ENCODE peak calls at places on chromosomes 1 and 21, in six cellular contexts. E is small intestine, Q is Karpas-422, Z is upper lobe of left lung, P is endothelial cell of umbilical vein, J is upper lobe of right lung. S is an unnamed sample.

GRCh38 chr1:211684791-211685190 is 9.4 kb upstream of the NEK2 start:
- DNase-seq in E (no peak), Q (no peak), Z (no peak), P (no peak), J (no peak), S (no peak)

GRCh38 chr1:14140800-14141526 is 441.0 kb downstream of the PRDM2 start:
- DNase-seq in E (no peak), Q (no peak), Z (peak; percentile 31), P (no peak), J (peak; percentile 78), S (no peak)

GRCh38 chr1:177133977-177134538 is 30.5 kb downstream of the ASTN1 start:
- DNase-seq in E (no peak), Q (no peak), Z (no peak), P (no peak), J (no peak), S (no peak)

GRCh38 chr1:182173791-182174190 is 112.3 kb upstream of the ZNF648 start:
- DNase-seq in E (no peak), Q (no peak), Z (peak; percentile 62), P (no peak), J (no peak), S (no peak)

GRCh38 chr1:22562584-22563551 is at the start of gene EPHA8:
- DNase-seq in E (no peak), Q (no peak), Z (no peak), P (no peak), J (no peak), S (no peak)

GRCh38 chr21:45966995-45967394 is 14.6 kb upstream of the COL6A1 start:
- DNase-seq in E (no peak), Q (no peak), Z (no peak), P (no peak), J (no peak), S (no peak)

GRCh38 chr1:23651069-23651808 is 40.4 kb upstream of the RPL11 start:
- DNase-seq in E (peak; percentile 31), Q (peak; percentile 40), Z (peak; percentile 60), P (peak; percentile 41), J (no peak), S (no peak)

GRCh38 chr1:220818421-220819173 is 31.9 kb downstream of the MTARC1 start:
- DNase-seq in E (no peak), Q (no peak), Z (no peak), P (peak; percentile 12), J (no peak), S (no peak)

GRCh38 chr1:247421074-247421473 is 5.1 kb downstream of the NLRP3 start:
- DNase-seq in E (no peak), Q (no peak), Z (no peak), P (no peak), J (no peak), S (no peak)

GRCh38 chr1:2050482-2050792 is 226 bp downstream of the PRKCZ start:
- DNase-seq in E (no peak), Q (no peak), Z (no peak), P (no peak), J (no peak), S (no peak)

GRCh38 chr1:184621262-184621661 is 133.4 kb downstream of the EDEM3 start:
- DNase-seq in E (peak; percentile 10), Q (no peak), Z (no peak), P (no peak), J (no peak), S (no peak)

GRCh38 chr1:42957880-42958487 is 684 bp downstream of the SLC2A1 start:
- DNase-seq in E (no peak), Q (peak; percentile 86), Z (peak; percentile 37), P (peak; percentile 61), J (no peak), S (peak; percentile 59)

GRCh38 chr1:87061742-87062156 is 147.3 kb downstream of the HS2ST1 start:
- DNase-seq in E (no peak), Q (no peak), Z (no peak), P (peak; percentile 8), J (no peak), S (no peak)

GRCh38 chr1:158328424-158328823 is 2.9 kb downstream of the CD1B start:
- DNase-seq in E (no peak), Q (no peak), Z (no peak), P (no peak), J (no peak), S (no peak)

GRCh38 chr1:167328762-167329483 is 108.2 kb downstream of the POU2F1 start:
- DNase-seq in E (no peak), Q (peak; percentile 98), Z (peak; percentile 25), P (no peak), J (no peak), S (no peak)

GRCh38 chr1:29585656-29586055 is 349.3 kb downstream of the PTPRU start:
- DNase-seq in E (no peak), Q (no peak), Z (no peak), P (no peak), J (no peak), S (no peak)

GRCh38 chr1:56081151-56081550 is 498.2 kb downstream of the PLPP3 start:
- DNase-seq in E (no peak), Q (no peak), Z (no peak), P (no peak), J (no peak), S (no peak)

GRCh38 chr1:42529724-42530161 is 66.7 kb downstream of the CCDC30 start:
- DNase-seq in E (peak; percentile 85), Q (no peak), Z (no peak), P (peak; percentile 66), J (no peak), S (no peak)

GRCh38 chr1:21906173-21907078 is 30.7 kb downstream of the HSPG2 start:
- DNase-seq in E (no peak), Q (no peak), Z (peak; percentile 49), P (peak; percentile 98), J (peak; percentile 72), S (no peak)

GRCh38 chr1:37147397-37147831 is 113.1 kb upstream of the GRIK3 start:
- DNase-seq in E (no peak), Q (no peak), Z (no peak), P (no peak), J (no peak), S (no peak)

GRCh38 chr1:234998174-234998741 is 130.4 kb downstream of the TOMM20 start:
- DNase-seq in E (peak; percentile 98), Q (no peak), Z (no peak), P (peak; percentile 80), J (no peak), S (no peak)

GRCh38 chr1:25795955-25796806 is 3.8 kb upstream of the SELENON start:
- DNase-seq in E (peak; percentile 20), Q (no peak), Z (peak; percentile 86), P (no peak), J (peak; percentile 82), S (peak; percentile 26)

GRCh38 chr1:1421907-1422464 is 910 bp upstream of the ANKRD65 start:
- DNase-seq in E (no peak), Q (no peak), Z (no peak), P (no peak), J (no peak), S (no peak)

GRCh38 chr21:19011448-19011847 is 607.9 kb upstream of the TMPRSS15 start:
- DNase-seq in E (no peak), Q (no peak), Z (no peak), P (no peak), J (no peak), S (no peak)

GRCh38 chr1:208029381-208030319 is 118.7 kb upstream of the CD34 start:
- DNase-seq in E (peak; percentile 30), Q (no peak), Z (no peak), P (peak; percentile 86), J (no peak), S (no peak)

GRCh38 chr21:25005388-25005787 is 601.9 kb downstream of the MRPL39 start:
- DNase-seq in E (no peak), Q (no peak), Z (no peak), P (no peak), J (no peak), S (no peak)

GRCh38 chr1:49842596-49842995 is 181.2 kb downstream of the AGBL4 start:
- DNase-seq in E (no peak), Q (no peak), Z (no peak), P (no peak), J (no peak), S (no peak)
- H3K9me3 ChIP-seq in E (no peaks in the 10 kb centered on the region), Q (peaks cover 19% of the 10 kb centered on the region), Z (peaks cover 49% of the 10 kb centered on the region), P (peaks cover 18% of the 10 kb centered on the region), J (peaks cover 21% of the 10 kb centered on the region), S (no peaks in the 10 kb centered on the region)

GRCh38 chr1:113488576-113489177 is 98.4 kb downstream of the MAGI3 start:
- DNase-seq in E (no peak), Q (peak; percentile 49), Z (no peak), P (no peak), J (no peak), S (no peak)

GRCh38 chr1:113490384-113490783 is 100.1 kb downstream of the MAGI3 start:
- DNase-seq in E (no peak), Q (no peak), Z (no peak), P (no peak), J (no peak), S (no peak)

GRCh38 chr1:113493533-113493932 is 103.2 kb downstream of the MAGI3 start:
- DNase-seq in E (no peak), Q (no peak), Z (no peak), P (no peak), J (no peak), S (no peak)
- H3K9me3 ChIP-seq in E (no peaks in the 10 kb centered on the region), Q (no peaks in the 10 kb centered on the region), Z (peaks cover 6% of the 10 kb centered on the region), P (no peaks in the 10 kb centered on the region), J (peaks cover 10% of the 10 kb centered on the region), S (peaks cover 11% of the 10 kb centered on the region)

GRCh38 chr1:213286235-213286634 is 235.2 kb downstream of the RPS6KC1 start:
- DNase-seq in E (no peak), Q (peak; percentile 47), Z (no peak), P (no peak), J (no peak), S (no peak)

GRCh38 chr1:213281610-213282316 is 230.7 kb downstream of the RPS6KC1 start:
- DNase-seq in E (no peak), Q (no peak), Z (no peak), P (no peak), J (no peak), S (no peak)

GRCh38 chr1:213287987-213288386 is 236.9 kb downstream of the RPS6KC1 start:
- DNase-seq in E (no peak), Q (no peak), Z (peak; percentile 35), P (no peak), J (no peak), S (no peak)

GRCh38 chr1:213279410-213279809 is 228.4 kb downstream of the RPS6KC1 start:
- DNase-seq in E (no peak), Q (no peak), Z (no peak), P (no peak), J (no peak), S (no peak)

GRCh38 chr1:213284626-213285025 is 233.6 kb downstream of the RPS6KC1 start:
- DNase-seq in E (no peak), Q (no peak), Z (no peak), P (peak; percentile 51), J (no peak), S (no peak)
- H3K9me3 ChIP-seq in E (no peaks in the 10 kb centered on the region), Q (no peaks in the 10 kb centered on the region), Z (no peaks in the 10 kb centered on the region), P (no peaks in the 10 kb centered on the region), J (no peaks in the 10 kb centered on the region), S (no peaks in the 10 kb centered on the region)

DNA sequence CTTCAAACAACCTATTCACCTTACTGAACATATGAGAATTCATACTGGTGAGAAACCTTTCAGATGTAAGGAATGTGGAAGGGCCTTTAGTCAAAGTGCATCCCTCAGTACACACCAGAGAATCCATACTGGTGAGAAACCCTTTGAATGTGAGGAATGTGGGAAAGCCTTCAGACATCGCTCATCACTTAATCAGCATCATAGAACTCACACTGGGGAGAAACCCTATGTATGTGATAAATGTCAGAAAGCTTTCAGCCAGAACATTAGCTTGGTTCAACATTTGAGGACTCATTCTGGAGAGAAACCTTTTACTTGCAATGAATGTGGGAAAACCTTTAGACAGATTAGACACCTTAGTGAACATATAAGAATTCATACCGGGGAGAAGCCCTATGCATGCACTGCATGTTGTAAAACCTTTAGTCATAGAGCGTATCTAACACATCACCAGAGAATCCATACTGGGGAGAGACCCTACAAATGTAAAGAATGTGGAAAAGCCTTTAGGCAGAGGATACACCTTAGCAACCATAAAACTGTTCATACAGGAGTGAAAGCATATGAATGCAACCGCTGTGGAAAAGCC is 13.2 kb upstream of the EXO5 start:
- DNase-seq in E (no peak), Q (no peak), Z (no peak), P (no peak), J (no peak), S (no peak)
- H3K9me3 ChIP-seq in E (peaks cover 5% of the 10 kb centered on the region), Q (peaks cover 49% of the 10 kb centered on the region), Z (peaks cover 85% of the 10 kb centered on the region), P (peaks cover 12% of the 10 kb centered on the region), J (peaks cover 69% of the 10 kb centered on the region), S (peaks cover 21% of the 10 kb centered on the region)